ENCODE peak calls at places on chromosome 11, in eight cellular contexts. K, J, L, E, D, A, W and O are unnamed samples.

GRCh38 chr11:37812281-37812880 is 1214.3 kb upstream of the RAG2 start:
- DNase-seq in J (no peak), L (no peak), K (no peak), W (peak; percentile 39), A (no peak), E (no peak), D (no peak), O (no peak)

GRCh38 chr11:111604392-111605009 is 2.3 kb downstream of the SIK2 start:
- DNase-seq in K (no peak), D (peak; percentile 64), W (no peak), E (peak; percentile 69), L (peak; percentile 34), A (no peak), J (no peak), O (peak; percentile 17)

GRCh38 chr11:17972987-17973386 is 39.9 kb downstream of the SERGEF start:
- DNase-seq in W (peak; percentile 64), A (no peak), K (peak; percentile 75), J (peak; percentile 10), E (peak; percentile 21), L (peak; percentile 59), D (peak; percentile 80), O (peak; percentile 68)

GRCh38 chr11:107591446-107592236 is 694 bp downstream of the ELMOD1 start:
- DNase-seq in L (no peak), J (no peak), A (peak; percentile 44), W (peak; percentile 51), K (no peak), E (no peak), D (peak; percentile 50), O (no peak)

GRCh38 chr11:44949160-44950035 is 1.3 kb downstream of the TP53I11 start:
- DNase-seq in K (no peak), L (peak; percentile 18), W (peak; percentile 64), E (no peak), J (peak; percentile 68), A (peak; percentile 29), D (peak; percentile 86), O (no peak)

GRCh38 chr11:119629834-119630624 is 99.0 kb downstream of the NECTIN1 start:
- DNase-seq in W (peak; percentile 19), E (no peak), L (no peak), K (no peak), J (no peak), A (no peak), D (no peak), O (no peak)

GRCh38 chr11:7348432-7349298 is 97.0 kb downstream of the SYT9 start:
- DNase-seq in J (no peak), A (no peak), K (no peak), D (peak; percentile 81), W (no peak), E (no peak), L (no peak), O (no peak)

GRCh38 chr11:28690746-28691145 is 582.6 kb downstream of the METTL15 start:
- DNase-seq in K (no peak), J (no peak), E (no peak), A (no peak), L (no peak), D (no peak), W (no peak), O (no peak)

GRCh38 chr11:12840871-12841516 is 166.8 kb downstream of the TEAD1 start:
- DNase-seq in L (no peak), J (no peak), E (no peak), D (no peak), A (no peak), K (no peak), W (no peak), O (no peak)

GRCh38 chr11:35174666-35175065 is 35.7 kb downstream of the CD44 start:
- DNase-seq in W (no peak), A (peak; percentile 33), L (peak; percentile 74), D (no peak), J (no peak), K (no peak), E (peak; percentile 73), O (peak; percentile 82)

GRCh38 chr11:71251761-71252433 is 480 bp downstream of the SHANK2 start:
- DNase-seq in J (peak; percentile 43), E (no peak), D (peak; percentile 73), A (no peak), L (no peak), W (no peak), K (no peak), O (no peak)

GRCh38 chr11:45021692-45022130 is 71.0 kb upstream of the TP53I11 start:
- DNase-seq in A (no peak), L (no peak), W (peak; percentile 93), K (peak; percentile 90), J (peak; percentile 24), D (peak; percentile 25), E (no peak), O (no peak)

GRCh38 chr11:77449060-77449521 is 24.8 kb downstream of the PAK1 start:
- DNase-seq in J (no peak), K (no peak), W (no peak), E (no peak), D (no peak), A (no peak), L (no peak), O (no peak)

GRCh38 chr11:120532082-120532481 is 20.5 kb downstream of the GRIK4 start:
- DNase-seq in K (no peak), W (no peak), J (no peak), E (no peak), D (no peak), A (no peak), L (no peak), O (no peak)

GRCh38 chr11:47989779-47990178 is 9.4 kb downstream of the PTPRJ start:
- DNase-seq in L (no peak), A (no peak), W (no peak), J (no peak), D (no peak), K (no peak), E (no peak), O (no peak)

GRCh38 chr11:47986742-47987141 is 6.4 kb downstream of the PTPRJ start:
- DNase-seq in J (no peak), W (no peak), K (no peak), E (peak; percentile 87), L (no peak), D (no peak), A (no peak), O (no peak)

GRCh38 chr11:47987781-47988180 is 7.4 kb downstream of the PTPRJ start:
- DNase-seq in L (no peak), J (peak; percentile 63), K (no peak), A (no peak), E (no peak), D (no peak), W (no peak), O (no peak)

GRCh38 chr11:47986219-47986618 is 5.9 kb downstream of the PTPRJ start:
- DNase-seq in J (no peak), D (no peak), L (no peak), A (no peak), E (no peak), W (no peak), K (no peak), O (no peak)

DNA sequence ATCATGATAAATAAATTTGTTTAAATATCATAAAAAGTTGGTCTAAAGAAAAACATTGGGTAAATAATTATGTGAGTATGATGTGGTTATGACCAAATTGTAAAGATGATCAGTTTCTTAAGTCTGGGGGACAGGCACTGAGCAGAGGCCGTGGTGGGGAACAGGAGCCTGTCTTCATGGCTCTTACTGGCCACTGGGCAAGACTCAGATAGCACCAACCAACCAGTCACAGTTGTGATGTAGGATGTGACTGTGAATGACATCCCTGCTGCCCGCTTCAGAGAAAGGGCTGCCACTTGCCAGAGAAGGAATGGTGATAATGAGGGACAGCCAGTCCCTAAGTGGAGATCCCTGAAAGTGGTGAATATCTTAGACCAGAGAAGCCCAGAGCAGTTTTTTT is 7.0 kb downstream of the PTPRJ start:
- DNase-seq in W (no peak), E (no peak), L (no peak), A (no peak), J (no peak), K (no peak), D (no peak), O (no peak)
- H3K4me3 ChIP-seq in W (no peak overlapping the region), E (no peak overlapping the region), L (no peak overlapping the region), A (no peak overlapping the region), J (no peak overlapping the region), K (no peak overlapping the region), D (no peak overlapping the region), O (no peak overlapping the region)

GRCh38 chr11:129866328-129866727 is 29.1 kb downstream of the NFRKB start:
- DNase-seq in J (no peak), W (no peak), L (no peak), A (no peak), K (no peak), E (peak; percentile 93), D (peak; percentile 64), O (no peak)

GRCh38 chr11:129862123-129862522 is 33.3 kb downstream of the NFRKB start:
- DNase-seq in L (no peak), A (no peak), E (no peak), K (no peak), D (no peak), W (no peak), J (no peak), O (no peak)

GRCh38 chr11:129865701-129866100 is 29.7 kb downstream of the NFRKB start:
- DNase-seq in D (no peak), J (no peak), A (no peak), K (no peak), L (no peak), W (no peak), E (peak; percentile 32), O (no peak)

GRCh38 chr11:129861702-129862107 is 33.7 kb downstream of the NFRKB start:
- DNase-seq in K (peak; percentile 64), J (peak; percentile 72), L (peak; percentile 95), E (peak; percentile 100), A (no peak), D (peak; percentile 78), W (no peak), O (peak; percentile 90)

GRCh38 chr11:129864811-129865210 is 30.6 kb downstream of the NFRKB start:
- DNase-seq in E (peak; percentile 95), L (no peak), A (no peak), D (no peak), W (no peak), J (no peak), K (no peak), O (no peak)
- H3K36me3 ChIP-seq in E (peaks cover 60% of the 10 kb centered on the region), L (peaks cover 30% of the 10 kb centered on the region), A (peaks cover 37% of the 10 kb centered on the region), D (peaks cover 41% of the 10 kb centered on the region), W (peaks cover 7% of the 10 kb centered on the region), J (no peaks in the 10 kb centered on the region), K (peaks cover 3% of the 10 kb centered on the region), O (peaks cover 36% of the 10 kb centered on the region)

DNA sequence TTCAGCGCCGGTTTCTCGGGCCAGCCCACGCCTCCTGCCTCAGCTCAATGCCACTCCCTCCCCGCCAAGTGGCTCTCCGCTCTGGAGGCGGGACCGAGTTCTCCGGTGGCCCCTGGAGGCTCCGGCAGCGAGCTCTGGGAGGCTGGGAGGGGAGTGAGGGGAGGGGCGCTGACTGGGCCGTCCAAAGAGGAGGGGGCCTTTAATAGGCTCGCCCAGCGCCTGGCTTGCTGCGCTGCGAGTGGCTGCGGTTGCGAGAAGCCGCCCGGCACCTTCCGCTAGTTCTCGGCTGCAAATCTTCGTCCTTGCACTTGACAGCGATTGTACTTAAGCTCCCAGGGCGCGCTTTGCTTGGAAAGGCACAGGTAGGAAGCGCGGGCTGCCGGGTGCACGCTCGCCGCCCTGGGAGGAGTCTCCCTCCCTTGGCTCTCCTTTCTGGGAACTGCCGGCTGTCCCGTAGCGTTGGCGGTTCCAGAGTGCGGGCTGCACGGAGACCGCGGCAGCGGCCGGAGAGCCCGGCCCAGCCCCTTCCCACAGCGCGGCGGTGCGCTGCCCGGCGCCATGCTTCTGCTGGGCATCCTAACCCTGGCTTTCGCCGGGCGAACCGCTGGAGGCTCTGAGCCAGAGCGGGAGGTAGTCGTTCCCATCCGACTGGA is at the start of gene ADAMTS15:
- DNase-seq in W (peak; percentile 92), E (peak; percentile 79), K (peak; percentile 89), J (peak; percentile 75), D (peak; percentile 97), A (no peak), L (peak; percentile 61), O (peak; percentile 59)
- H3K27me3 ChIP-seq in W (peaks cover 13% of the 10 kb centered on the region), E (no peaks in the 10 kb centered on the region), K (no peaks in the 10 kb centered on the region), J (peaks cover 12% of the 10 kb centered on the region), D (no peaks in the 10 kb centered on the region), A (no peaks in the 10 kb centered on the region), L (no peaks in the 10 kb centered on the region), O (no peaks in the 10 kb centered on the region)

GRCh38 chr11:6232899-6233298 is 1.5 kb downstream of the FHIP1B start:
- DNase-seq in L (no peak), W (no peak), D (no peak), A (no peak), E (no peak), J (no peak), K (no peak), O (no peak)
- H3K4me3 ChIP-seq in L (no peak overlapping the region), W (peak overlapping the region; percentile 83), D (no peak overlapping the region), A (no peak overlapping the region), E (no peak overlapping the region), J (no peak overlapping the region), K (no peak overlapping the region), O (no peak overlapping the region)